ENCODE peak calls at places on chromosomes 7 and 10, in nine cellular contexts. N is fibroblast of lung, B is uterus, X is endothelial cell, V is mammary epithelial cell, G is keratinocyte, U is psoas muscle, T is GM20000, H is transverse colon. D is an unnamed sample.
A peak's percentile ranks its signal among the peaks of the same experiment; 100 is the strongest.

GRCh38 chr7:25134360-25135010 is 9.4 kb upstream of the CYCS start:
- DNase-seq in N (no peak), X (no peak), B (no peak), U (no peak), G (no peak), V (no peak), H (no peak), T (no peak), D (no peak)

GRCh38 chr10:11835704-11836103 is 12.5 kb downstream of the PROSER2 start:
- DNase-seq in V (no peak), X (no peak), G (no peak), H (no peak), N (no peak), U (no peak), B (no peak), T (no peak), D (no peak)

GRCh38 chr7:13032524-13032923 is 345.1 kb downstream of the ARL4A start:
- DNase-seq in G (no peak), T (no peak), N (no peak), U (no peak), B (no peak), V (no peak), X (no peak), H (no peak), D (no peak)

GRCh38 chr7:150388709-150389531 is 9.8 kb downstream of the ZNF775 start:
- DNase-seq in H (peak; percentile 80), T (no peak), G (no peak), B (peak; percentile 46), V (no peak), U (peak; percentile 93), N (peak; percentile 89), X (no peak), D (no peak)

GRCh38 chr7:12943781-12944180 is 256.3 kb downstream of the ARL4A start:
- DNase-seq in T (no peak), U (no peak), G (no peak), N (no peak), H (no peak), B (no peak), V (peak; percentile 77), X (no peak), D (peak; percentile 80)

GRCh38 chr10:113434315-113434714 is 118.5 kb upstream of the HABP2 start:
- DNase-seq in G (no peak), V (no peak), B (no peak), U (no peak), X (no peak), N (no peak), H (no peak), T (no peak), D (no peak)

GRCh38 chr10:28332699-28333098 is 29.8 kb upstream of the MPP7 start:
- DNase-seq in T (no peak), B (no peak), X (no peak), V (no peak), U (no peak), H (no peak), G (no peak), N (no peak), D (no peak)

GRCh38 chr10:102152545-102152890 is 329 bp downstream of the NOLC1 start:
- DNase-seq in V (no peak), U (no peak), G (no peak), T (no peak), H (peak; percentile 33), N (no peak), X (no peak), B (no peak), D (no peak)

GRCh38 chr10:63208981-63209380 is 75.9 kb downstream of the NRBF2 start:
- DNase-seq in U (no peak), B (no peak), T (no peak), X (no peak), N (peak; percentile 51), V (no peak), H (no peak), G (no peak), D (no peak)

GRCh38 chr10:49164587-49165188 is 23.5 kb downstream of the TMEM273 start:
- DNase-seq in U (no peak), H (no peak), N (peak; percentile 30), V (peak; percentile 3), B (no peak), T (peak; percentile 45), X (peak; percentile 69), G (no peak), D (peak; percentile 21)

GRCh38 chr10:62384057-62384446 is 9.9 kb downstream of the ZNF365 start:
- DNase-seq in X (no peak), N (peak; percentile 62), V (peak; percentile 99), B (no peak), H (no peak), U (no peak), T (no peak), G (peak; percentile 93), D (peak; percentile 97)

GRCh38 chr7:5012985-5013384 is 32.7 kb upstream of the RBAK start:
- DNase-seq in N (no peak), V (no peak), B (no peak), T (no peak), U (no peak), X (no peak), H (no peak), G (no peak), D (no peak)
- TF ChIP-seq CTCF in N (no peak), V (no peak), B (no peak), T (no peak), U (no peak), X (no peak), H (no peak), G (no peak), D (no peak)

GRCh38 chr7:98921608-98922372 is 43.5 kb downstream of the TRRAP start:
- DNase-seq in N (no peak), B (no peak), V (no peak), T (no peak), G (no peak), U (no peak), X (no peak), H (no peak), D (no peak)

GRCh38 chr7:98927125-98927524 is 48.8 kb downstream of the TRRAP start:
- DNase-seq in X (no peak), U (no peak), B (no peak), G (no peak), H (no peak), V (no peak), N (no peak), T (no peak), D (no peak)

GRCh38 chr7:98923512-98923911 is 45.2 kb downstream of the TRRAP start:
- DNase-seq in G (no peak), H (no peak), N (no peak), V (no peak), U (no peak), T (no peak), B (no peak), X (no peak), D (no peak)

GRCh38 chr7:98917331-98917730 is 39.0 kb downstream of the TRRAP start:
- DNase-seq in N (no peak), X (no peak), B (no peak), G (no peak), U (no peak), T (no peak), H (no peak), V (no peak), D (no peak)

DNA sequence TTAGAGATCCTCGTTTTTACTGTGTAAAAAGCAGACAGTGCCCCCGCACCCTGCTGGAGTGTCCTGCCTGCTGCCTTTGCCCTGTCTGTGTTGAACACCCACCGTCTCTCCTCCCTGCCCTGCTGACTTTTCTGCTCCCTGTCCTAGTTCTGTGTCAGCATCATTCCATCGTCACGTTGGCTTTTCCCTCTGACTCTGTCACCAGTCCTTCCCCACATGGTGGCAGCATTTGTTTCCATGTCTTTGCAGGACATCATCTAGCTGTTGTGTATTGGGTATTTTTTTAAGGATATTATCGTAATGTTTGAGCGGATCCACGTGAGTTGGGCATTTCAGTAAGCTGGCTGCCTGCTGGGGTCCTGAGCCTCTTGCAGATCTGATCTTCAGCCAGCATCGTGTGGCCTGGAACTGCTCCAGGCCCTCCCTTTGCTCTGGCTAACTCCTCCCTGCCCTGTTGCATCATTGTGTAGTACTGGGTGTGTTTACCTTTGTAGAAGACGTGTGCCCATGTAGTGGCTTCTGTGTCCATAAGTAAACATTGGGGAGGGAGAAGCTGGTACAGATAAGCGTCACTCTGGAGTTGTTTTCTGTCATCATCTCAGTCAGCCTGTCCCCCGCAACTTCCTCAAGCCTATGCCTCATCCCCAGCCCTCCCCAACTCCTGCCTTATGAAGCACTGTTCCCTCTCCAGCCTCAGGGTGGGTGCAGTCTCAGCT is 44.2 kb downstream of the TRRAP start:
- DNase-seq in X (no peak), U (no peak), N (peak; percentile 87), H (no peak), T (no peak), B (no peak), V (no peak), G (no peak), D (peak; percentile 37)
- TF ChIP-seq CTCF in X (no peak), U (no peak), N (no peak), H (no peak), T (no peak), B (no peak), V (no peak), G (no peak), D (no peak)

GRCh38 chr7:34373940-34374339 is 284.1 kb upstream of the NPSR1 start:
- DNase-seq in B (no peak), N (no peak), H (no peak), X (no peak), V (no peak), G (no peak), U (no peak), T (no peak), D (no peak)
- TF ChIP-seq CTCF in B (no peak), N (no peak), H (no peak), X (no peak), V (no peak), G (no peak), U (no peak), T (no peak), D (no peak)

GRCh38 chr7:92402920-92403759 is 44.1 kb upstream of the GATAD1 start:
- DNase-seq in N (no peak), V (peak; percentile 66), G (no peak), X (no peak), T (no peak), B (no peak), H (no peak), U (no peak), D (peak; percentile 85)

GRCh38 chr7:92400013-92400412 is 47.3 kb upstream of the GATAD1 start:
- DNase-seq in H (no peak), G (no peak), N (no peak), V (no peak), T (no peak), X (no peak), U (no peak), B (no peak), D (no peak)

GRCh38 chr7:92403760-92404074 is 43.6 kb upstream of the GATAD1 start:
- DNase-seq in H (no peak), B (no peak), U (no peak), G (no peak), N (no peak), T (no peak), V (no peak), X (no peak), D (no peak)

GRCh38 chr7:92409357-92409756 is 37.9 kb upstream of the GATAD1 start:
- DNase-seq in G (no peak), B (no peak), T (no peak), V (no peak), H (no peak), N (no peak), U (no peak), X (no peak), D (no peak)

DNA sequence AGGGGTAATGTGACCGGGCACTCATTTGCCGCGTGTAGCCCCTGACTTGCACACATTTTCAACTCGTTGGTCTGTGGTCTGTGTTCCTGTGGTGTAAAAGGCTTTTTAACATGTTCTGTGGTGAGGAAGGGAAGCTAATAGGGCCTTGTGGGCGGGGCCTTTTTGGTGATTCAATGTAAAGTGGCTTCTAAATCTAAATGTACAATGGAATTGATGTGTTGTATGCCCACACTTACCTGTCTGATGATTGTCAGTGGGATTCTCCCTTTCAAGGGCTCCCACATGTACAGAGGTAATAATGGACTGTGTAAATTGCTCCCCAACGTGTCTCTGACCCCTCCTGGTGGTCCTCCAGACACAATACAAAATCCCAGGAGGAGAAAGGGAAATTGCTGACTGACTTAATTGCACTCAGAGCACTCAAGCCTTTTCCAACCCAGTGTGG is 43.1 kb upstream of the GATAD1 start:
- DNase-seq in T (no peak), B (no peak), V (no peak), X (no peak), U (no peak), N (no peak), G (no peak), H (no peak), D (no peak)
- TF ChIP-seq CTCF in T (no peak), B (no peak), V (no peak), X (no peak), U (no peak), N (no peak), G (no peak), H (no peak), D (no peak)

D was measured in bronchial epithelial cell.